ENCODE peak calls at places on chromosomes 2 and 18, in seven cellular contexts. D is WTC11, Z is ecto neural progenitor cell, F is GM20000, T is erythroblast, W is posterior cingulate gyrus, R is DMS153. N is an unnamed sample.

GRCh38 chr2:199979841-199980628 is 24.7 kb downstream of the MAIP1 start:
- DNase-seq in R (no peak), D (peak), T (peak), F (peak), Z (peak), W (peak), N (peak)

GRCh38 chr2:234288974-234289455 is 207.9 kb downstream of the ARL4C start:
- DNase-seq in W (peak), T (peak), R (peak), F (peak), D (peak), Z (peak), N (peak)

GRCh38 chr2:138846216-138846821 is 66.1 kb upstream of the NXPH2 start:
- DNase-seq in D (no peak), F (peak), T (peak), W (no peak), Z (no peak), R (peak), N (peak)

GRCh38 chr2:25252291-25253152 is 84.1 kb upstream of the POMC start:
- DNase-seq in R (peak), W (peak), T (peak), D (peak), Z (peak), F (peak), N (peak)

GRCh38 chr18:48800479-48800876 is 150.3 kb downstream of the SMAD7 start:
- DNase-seq in F (no peak), T (no peak), Z (peak), R (no peak), W (peak), D (peak), N (no peak)

GRCh38 chr18:70069965-70070364 is 122.3 kb upstream of the CD226 start:
- DNase-seq in W (no peak), F (no peak), R (no peak), D (no peak), Z (no peak), T (no peak), N (no peak)

GRCh38 chr18:48948112-48949050 is 2.4 kb downstream of the SMAD7 start:
- DNase-seq in W (peak), R (no peak), Z (peak), D (peak), T (peak), F (peak), N (peak)

GRCh38 chr2:174003635-174004310 is 38.6 kb upstream of the SP3 start:
- DNase-seq in T (no peak), R (no peak), F (no peak), D (peak), W (no peak), Z (no peak), N (no peak)

GRCh38 chr2:237895544-237896506 is 36.4 kb downstream of the RAMP1 start:
- DNase-seq in Z (peak), R (peak), T (no peak), D (no peak), W (peak), F (no peak), N (no peak)

GRCh38 chr2:147665035-147665434 is 179.8 kb upstream of the ACVR2A start:
- DNase-seq in T (no peak), F (no peak), D (no peak), R (no peak), Z (no peak), W (no peak), N (peak)

GRCh38 chr2:161120775-161121174 is 39.5 kb upstream of the TANK start:
- DNase-seq in T (no peak), Z (no peak), F (no peak), W (no peak), R (no peak), D (no peak), N (no peak)

GRCh38 chr2:62221141-62221540 is 25.2 kb downstream of the B3GNT2 start:
- DNase-seq in W (no peak), Z (no peak), F (no peak), T (no peak), R (no peak), D (no peak), N (peak)

GRCh38 chr2:45345331-45346305 is 265.4 kb downstream of the SRBD1 start:
- DNase-seq in D (no peak), F (no peak), T (no peak), W (no peak), R (no peak), Z (peak), N (no peak)

GRCh38 chr2:220499281-220499680 is 871.9 kb downstream of the SLC4A3 start:
- DNase-seq in T (no peak), W (no peak), Z (no peak), R (peak), F (no peak), D (no peak), N (no peak)

GRCh38 chr2:102185347-102185746 is 1.5 kb upstream of the IL1RL2 start:
- DNase-seq in T (no peak), R (no peak), D (no peak), W (no peak), F (no peak), Z (no peak), N (peak)

GRCh38 chr2:176118606-176119370 is 2.2 kb downstream of the HOXD10 start:
- DNase-seq in W (no peak), D (peak), F (no peak), T (peak), R (peak), Z (no peak), N (peak)

GRCh38 chr2:36569267-36569860 is 28.6 kb downstream of the FEZ2 start:
- DNase-seq in T (no peak), F (no peak), W (no peak), Z (no peak), D (no peak), R (no peak), N (no peak)

GRCh38 chr2:113225505-113226259 is 51.9 kb downstream of the PSD4 start:
- DNase-seq in D (peak), R (peak), W (no peak), T (no peak), F (no peak), Z (peak), N (no peak)

GRCh38 chr18:58125756-58126155 is 81.7 kb downstream of the NEDD4L start:
- DNase-seq in T (no peak), F (no peak), Z (no peak), D (no peak), R (no peak), W (no peak), N (no peak)

GRCh38 chr18:37847544-37847943 is 281.9 kb upstream of the CELF4 start:
- DNase-seq in R (no peak), Z (no peak), W (no peak), F (no peak), T (no peak), D (no peak), N (no peak)

GRCh38 chr18:32372381-32373061 is 98.2 kb downstream of the GAREM1 start:
- DNase-seq in F (no peak), R (peak), Z (no peak), T (no peak), D (no peak), W (no peak), N (no peak)

GRCh38 chr18:33581816-33582215 is 3.8 kb downstream of the ASXL3 start:
- DNase-seq in T (no peak), W (no peak), D (no peak), R (no peak), F (no peak), Z (no peak), N (peak)

GRCh38 chr2:160479269-160479668 is 14.3 kb downstream of the RBMS1 start:
- DNase-seq in Z (no peak), W (peak), F (no peak), T (no peak), R (no peak), D (no peak), N (no peak)

GRCh38 chr2:180604077-180604476 is 376.3 kb upstream of the UBE2E3 start:
- DNase-seq in W (no peak), T (peak), D (peak), Z (no peak), R (no peak), F (peak), N (peak)

GRCh38 chr2:854460-854859 is 96.2 kb upstream of the SNTG2 start:
- DNase-seq in F (peak), T (peak), W (peak), Z (peak), R (peak), D (peak), N (peak)

GRCh38 chr2:112714836-112715631 is 5.8 kb upstream of the NT5DC4 start:
- DNase-seq in Z (no peak), T (no peak), D (no peak), W (peak), R (no peak), F (no peak), N (no peak)

GRCh38 chr2:164671664-164672396 is 50.5 kb upstream of the GRB14 start:
- DNase-seq in W (no peak), D (no peak), Z (no peak), T (no peak), F (no peak), R (no peak), N (no peak)

GRCh38 chr18:32576296-32576916 is 105.7 kb upstream of the GAREM1 start:
- DNase-seq in R (no peak), T (no peak), D (peak), Z (peak), F (no peak), W (peak), N (peak)

GRCh38 chr18:13577091-13577697 is 149.2 kb downstream of the FAM210A start:
- DNase-seq in Z (no peak), D (no peak), R (no peak), W (no peak), T (no peak), F (peak), N (peak)

GRCh38 chr18:55861266-55861665 is 273.3 kb upstream of the TCF4 start:
- DNase-seq in D (no peak), Z (peak), T (peak), F (no peak), W (peak), R (no peak), N (peak)

GRCh38 chr18:74589021-74589420 is 8.6 kb upstream of the ZNF407 start:
- DNase-seq in Z (no peak), T (no peak), W (no peak), D (no peak), R (no peak), F (no peak), N (peak)

GRCh38 chr2:108200569-108200968 is 39.2 kb upstream of the SULT1C3 start:
- DNase-seq in T (no peak), W (no peak), D (no peak), Z (no peak), R (no peak), F (no peak), N (no peak)

GRCh38 chr2:201396595-201396994 is 39.5 kb upstream of the FLACC1 start:
- DNase-seq in W (no peak), T (no peak), R (no peak), F (no peak), D (no peak), Z (no peak), N (no peak)

GRCh38 chr2:217797661-217798069 is 205.1 kb downstream of the TNS1 start:
- DNase-seq in T (peak), F (no peak), W (no peak), D (no peak), R (peak), Z (no peak), N (no peak)

GRCh38 chr2:85605406-85606115 is 3.1 kb upstream of the TMEM150A start:
- DNase-seq in W (no peak), T (no peak), D (no peak), F (no peak), Z (no peak), R (no peak), N (no peak)